ENCODE peak calls at places on chromosomes 12 and 14, in six cellular contexts. One of them, this sample, is unnamed.

GRCh38 chr12:113762155-113762848 is 203.8 kb downstream of the RBM19 start:
- DNase-seq in activated CD8-positive, alpha-beta memory T cell treated with anti-CD3 and anti-CD28 coated beads, Interleukin-2, amount 10 ng/mL, durations not matched to agents 7 days and 5 days: no peak
- DNase-seq in iPS-NIHi11: no peak
- DNase-seq in retinal pigment epithelial cell: no peak
- DNase-seq in body of pancreas: no peak
- DNase-seq in BJ: no peak
- DNase-seq in this sample: no peak

GRCh38 chr12:4432878-4433820 is 12.5 kb downstream of the FGF6 start:
- DNase-seq in iPS-NIHi11: no peak
- DNase-seq in activated CD8-positive, alpha-beta memory T cell treated with anti-CD3 and anti-CD28 coated beads, Interleukin-2, amount 10 ng/mL, durations not matched to agents 7 days and 5 days: peak
- DNase-seq in BJ: no peak
- DNase-seq in retinal pigment epithelial cell: no peak
- DNase-seq in body of pancreas: no peak
- DNase-seq in this sample: peak

GRCh38 chr12:52334185-52334584 is 13.0 kb upstream of the KRT83 start:
- DNase-seq in BJ: no peak
- DNase-seq in iPS-NIHi11: no peak
- DNase-seq in body of pancreas: no peak
- DNase-seq in retinal pigment epithelial cell: no peak
- DNase-seq in activated CD8-positive, alpha-beta memory T cell treated with anti-CD3 and anti-CD28 coated beads, Interleukin-2, amount 10 ng/mL, durations not matched to agents 7 days and 5 days: no peak
- DNase-seq in this sample: no peak

GRCh38 chr12:109760031-109760929 is 46.7 kb downstream of the FAM222A start:
- DNase-seq in activated CD8-positive, alpha-beta memory T cell treated with anti-CD3 and anti-CD28 coated beads, Interleukin-2, amount 10 ng/mL, durations not matched to agents 7 days and 5 days: no peak
- DNase-seq in iPS-NIHi11: no peak
- DNase-seq in body of pancreas: peak
- DNase-seq in retinal pigment epithelial cell: no peak
- DNase-seq in BJ: no peak
- DNase-seq in this sample: peak

GRCh38 chr14:99289394-99290189 is 17.6 kb upstream of the BCL11B start:
- DNase-seq in iPS-NIHi11: no peak
- DNase-seq in retinal pigment epithelial cell: no peak
- DNase-seq in body of pancreas: no peak
- DNase-seq in activated CD8-positive, alpha-beta memory T cell treated with anti-CD3 and anti-CD28 coated beads, Interleukin-2, amount 10 ng/mL, durations not matched to agents 7 days and 5 days: no peak
- DNase-seq in BJ: no peak
- DNase-seq in this sample: no peak

GRCh38 chr14:35368993-35369392 is 35.6 kb downstream of the NFKBIA start:
- DNase-seq in activated CD8-positive, alpha-beta memory T cell treated with anti-CD3 and anti-CD28 coated beads, Interleukin-2, amount 10 ng/mL, durations not matched to agents 7 days and 5 days: no peak
- DNase-seq in retinal pigment epithelial cell: no peak
- DNase-seq in body of pancreas: no peak
- DNase-seq in iPS-NIHi11: no peak
- DNase-seq in BJ: no peak
- DNase-seq in this sample: no peak

GRCh38 chr12:11174022-11174421 is 3.0 kb downstream of the SMIM10L1 start:
- DNase-seq in BJ: no peak
- DNase-seq in body of pancreas: no peak
- DNase-seq in iPS-NIHi11: no peak
- DNase-seq in activated CD8-positive, alpha-beta memory T cell treated with anti-CD3 and anti-CD28 coated beads, Interleukin-2, amount 10 ng/mL, durations not matched to agents 7 days and 5 days: no peak
- DNase-seq in retinal pigment epithelial cell: no peak
- DNase-seq in this sample: no peak

GRCh38 chr12:389138-390096 is at the start of gene KDM5A:
- DNase-seq in BJ: peak
- DNase-seq in body of pancreas: peak
- DNase-seq in retinal pigment epithelial cell: peak
- DNase-seq in iPS-NIHi11: peak
- DNase-seq in activated CD8-positive, alpha-beta memory T cell treated with anti-CD3 and anti-CD28 coated beads, Interleukin-2, amount 10 ng/mL, durations not matched to agents 7 days and 5 days: peak
- DNase-seq in this sample: peak

GRCh38 chr14:106776395-106776983 is 1250.1 kb downstream of the TMEM121 start:
- DNase-seq in activated CD8-positive, alpha-beta memory T cell treated with anti-CD3 and anti-CD28 coated beads, Interleukin-2, amount 10 ng/mL, durations not matched to agents 7 days and 5 days: no peak
- DNase-seq in iPS-NIHi11: no peak
- DNase-seq in body of pancreas: no peak
- DNase-seq in BJ: no peak
- DNase-seq in retinal pigment epithelial cell: no peak
- DNase-seq in this sample: no peak

GRCh38 chr14:54699087-54699530 is 132.2 kb downstream of the SAMD4A start:
- DNase-seq in iPS-NIHi11: peak
- DNase-seq in BJ: no peak
- DNase-seq in body of pancreas: no peak
- DNase-seq in activated CD8-positive, alpha-beta memory T cell treated with anti-CD3 and anti-CD28 coated beads, Interleukin-2, amount 10 ng/mL, durations not matched to agents 7 days and 5 days: no peak
- DNase-seq in retinal pigment epithelial cell: peak
- DNase-seq in this sample: peak

GRCh38 chr12:107704056-107704455 is 18.5 kb downstream of the PWP1 start:
- DNase-seq in BJ: no peak
- DNase-seq in activated CD8-positive, alpha-beta memory T cell treated with anti-CD3 and anti-CD28 coated beads, Interleukin-2, amount 10 ng/mL, durations not matched to agents 7 days and 5 days: no peak
- DNase-seq in body of pancreas: no peak
- DNase-seq in retinal pigment epithelial cell: no peak
- DNase-seq in iPS-NIHi11: no peak
- DNase-seq in this sample: no peak

GRCh38 chr12:96368233-96368632 is 32.0 kb downstream of the CDK17 start:
- DNase-seq in activated CD8-positive, alpha-beta memory T cell treated with anti-CD3 and anti-CD28 coated beads, Interleukin-2, amount 10 ng/mL, durations not matched to agents 7 days and 5 days: no peak
- DNase-seq in retinal pigment epithelial cell: no peak
- DNase-seq in BJ: no peak
- DNase-seq in body of pancreas: no peak
- DNase-seq in iPS-NIHi11: no peak
- DNase-seq in this sample: no peak

GRCh38 chr12:61220337-61220736 is 1039.9 kb upstream of the USP15 start:
- DNase-seq in iPS-NIHi11: no peak
- DNase-seq in body of pancreas: no peak
- DNase-seq in retinal pigment epithelial cell: no peak
- DNase-seq in BJ: no peak
- DNase-seq in activated CD8-positive, alpha-beta memory T cell treated with anti-CD3 and anti-CD28 coated beads, Interleukin-2, amount 10 ng/mL, durations not matched to agents 7 days and 5 days: no peak
- DNase-seq in this sample: no peak

GRCh38 chr12:25394025-25394424 is 143.3 kb upstream of the KRAS start:
- DNase-seq in BJ: no peak
- DNase-seq in retinal pigment epithelial cell: no peak
- DNase-seq in activated CD8-positive, alpha-beta memory T cell treated with anti-CD3 and anti-CD28 coated beads, Interleukin-2, amount 10 ng/mL, durations not matched to agents 7 days and 5 days: no peak
- DNase-seq in iPS-NIHi11: no peak
- DNase-seq in body of pancreas: no peak
- DNase-seq in this sample: no peak

GRCh38 chr12:27014859-27015729 is 910 bp upstream of the TM7SF3 start:
- DNase-seq in BJ: no peak
- DNase-seq in activated CD8-positive, alpha-beta memory T cell treated with anti-CD3 and anti-CD28 coated beads, Interleukin-2, amount 10 ng/mL, durations not matched to agents 7 days and 5 days: no peak
- DNase-seq in retinal pigment epithelial cell: no peak
- DNase-seq in iPS-NIHi11: no peak
- DNase-seq in body of pancreas: no peak
- DNase-seq in this sample: no peak

GRCh38 chr14:98138666-98139065 is 1133.3 kb downstream of the BCL11B start:
- DNase-seq in retinal pigment epithelial cell: no peak
- DNase-seq in activated CD8-positive, alpha-beta memory T cell treated with anti-CD3 and anti-CD28 coated beads, Interleukin-2, amount 10 ng/mL, durations not matched to agents 7 days and 5 days: peak
- DNase-seq in body of pancreas: peak
- DNase-seq in BJ: no peak
- DNase-seq in iPS-NIHi11: peak
- DNase-seq in this sample: peak

GRCh38 chr14:89748004-89748403 is 206.5 kb downstream of the EFCAB11 start:
- DNase-seq in body of pancreas: no peak
- DNase-seq in retinal pigment epithelial cell: no peak
- DNase-seq in iPS-NIHi11: no peak
- DNase-seq in BJ: no peak
- DNase-seq in activated CD8-positive, alpha-beta memory T cell treated with anti-CD3 and anti-CD28 coated beads, Interleukin-2, amount 10 ng/mL, durations not matched to agents 7 days and 5 days: no peak
- DNase-seq in this sample: no peak

GRCh38 chr14:78232666-78233065 is 62.5 kb downstream of the NRXN3 start:
- DNase-seq in iPS-NIHi11: no peak
- DNase-seq in activated CD8-positive, alpha-beta memory T cell treated with anti-CD3 and anti-CD28 coated beads, Interleukin-2, amount 10 ng/mL, durations not matched to agents 7 days and 5 days: no peak
- DNase-seq in body of pancreas: no peak
- DNase-seq in BJ: no peak
- DNase-seq in retinal pigment epithelial cell: no peak
- DNase-seq in this sample: no peak

GRCh38 chr12:70190252-70191010 is 52.8 kb upstream of the CNOT2 start:
- DNase-seq in iPS-NIHi11: no peak
- DNase-seq in retinal pigment epithelial cell: no peak
- DNase-seq in body of pancreas: no peak
- DNase-seq in BJ: no peak
- DNase-seq in activated CD8-positive, alpha-beta memory T cell treated with anti-CD3 and anti-CD28 coated beads, Interleukin-2, amount 10 ng/mL, durations not matched to agents 7 days and 5 days: no peak
- DNase-seq in this sample: no peak

GRCh38 chr14:105876158-105876557 is 349.8 kb downstream of the TMEM121 start:
- DNase-seq in iPS-NIHi11: no peak
- DNase-seq in BJ: no peak
- DNase-seq in body of pancreas: no peak
- DNase-seq in activated CD8-positive, alpha-beta memory T cell treated with anti-CD3 and anti-CD28 coated beads, Interleukin-2, amount 10 ng/mL, durations not matched to agents 7 days and 5 days: no peak
- DNase-seq in retinal pigment epithelial cell: no peak
- DNase-seq in this sample: no peak

GRCh38 chr12:2390850-2391390 is 338.1 kb downstream of the CACNA1C start:
- DNase-seq in retinal pigment epithelial cell: no peak
- DNase-seq in body of pancreas: no peak
- DNase-seq in iPS-NIHi11: no peak
- DNase-seq in activated CD8-positive, alpha-beta memory T cell treated with anti-CD3 and anti-CD28 coated beads, Interleukin-2, amount 10 ng/mL, durations not matched to agents 7 days and 5 days: no peak
- DNase-seq in BJ: no peak
- DNase-seq in this sample: peak

GRCh38 chr12:59088673-59089072 is 168.4 kb upstream of the LRIG3 start:
- DNase-seq in body of pancreas: no peak
- DNase-seq in retinal pigment epithelial cell: no peak
- DNase-seq in activated CD8-positive, alpha-beta memory T cell treated with anti-CD3 and anti-CD28 coated beads, Interleukin-2, amount 10 ng/mL, durations not matched to agents 7 days and 5 days: no peak
- DNase-seq in BJ: no peak
- DNase-seq in iPS-NIHi11: no peak
- DNase-seq in this sample: no peak

GRCh38 chr12:6768385-6769002 is 2.3 kb downstream of the PTMS start:
- DNase-seq in iPS-NIHi11: no peak
- DNase-seq in body of pancreas: no peak
- DNase-seq in BJ: no peak
- DNase-seq in activated CD8-positive, alpha-beta memory T cell treated with anti-CD3 and anti-CD28 coated beads, Interleukin-2, amount 10 ng/mL, durations not matched to agents 7 days and 5 days: no peak
- DNase-seq in retinal pigment epithelial cell: no peak
- DNase-seq in this sample: no peak

GRCh38 chr14:94646481-94646880 is 34.3 kb downstream of the SERPINA3 start:
- DNase-seq in iPS-NIHi11: no peak
- DNase-seq in BJ: no peak
- DNase-seq in activated CD8-positive, alpha-beta memory T cell treated with anti-CD3 and anti-CD28 coated beads, Interleukin-2, amount 10 ng/mL, durations not matched to agents 7 days and 5 days: no peak
- DNase-seq in body of pancreas: no peak
- DNase-seq in retinal pigment epithelial cell: no peak
- DNase-seq in this sample: no peak

GRCh38 chr12:52186135-52186840 is 5.5 kb downstream of the KRT80 start:
- DNase-seq in body of pancreas: no peak
- DNase-seq in retinal pigment epithelial cell: no peak
- DNase-seq in BJ: no peak
- DNase-seq in iPS-NIHi11: no peak
- DNase-seq in activated CD8-positive, alpha-beta memory T cell treated with anti-CD3 and anti-CD28 coated beads, Interleukin-2, amount 10 ng/mL, durations not matched to agents 7 days and 5 days: no peak
- DNase-seq in this sample: peak

GRCh38 chr12:21892341-21892740 is 48.9 kb downstream of the ABCC9 start:
- DNase-seq in iPS-NIHi11: no peak
- DNase-seq in body of pancreas: no peak
- DNase-seq in BJ: no peak
- DNase-seq in retinal pigment epithelial cell: no peak
- DNase-seq in activated CD8-positive, alpha-beta memory T cell treated with anti-CD3 and anti-CD28 coated beads, Interleukin-2, amount 10 ng/mL, durations not matched to agents 7 days and 5 days: no peak
- DNase-seq in this sample: no peak

GRCh38 chr14:26595922-26596721 is 1.7 kb downstream of the NOVA1 start:
- DNase-seq in iPS-NIHi11: no peak
- DNase-seq in activated CD8-positive, alpha-beta memory T cell treated with anti-CD3 and anti-CD28 coated beads, Interleukin-2, amount 10 ng/mL, durations not matched to agents 7 days and 5 days: no peak
- DNase-seq in BJ: no peak
- DNase-seq in retinal pigment epithelial cell: peak
- DNase-seq in body of pancreas: no peak
- DNase-seq in this sample: no peak

GRCh38 chr12:131830335-131831020 is 2.3 kb downstream of the MMP17 start:
- DNase-seq in BJ: no peak
- DNase-seq in retinal pigment epithelial cell: no peak
- DNase-seq in body of pancreas: peak
- DNase-seq in iPS-NIHi11: peak
- DNase-seq in activated CD8-positive, alpha-beta memory T cell treated with anti-CD3 and anti-CD28 coated beads, Interleukin-2, amount 10 ng/mL, durations not matched to agents 7 days and 5 days: no peak
- DNase-seq in this sample: peak

GRCh38 chr12:79439179-79439825 is 251.5 kb downstream of the PAWR start:
- DNase-seq in retinal pigment epithelial cell: no peak
- DNase-seq in BJ: no peak
- DNase-seq in activated CD8-positive, alpha-beta memory T cell treated with anti-CD3 and anti-CD28 coated beads, Interleukin-2, amount 10 ng/mL, durations not matched to agents 7 days and 5 days: no peak
- DNase-seq in iPS-NIHi11: no peak
- DNase-seq in body of pancreas: no peak
- DNase-seq in this sample: no peak

GRCh38 chr14:106318700-106319099 is 792.3 kb downstream of the TMEM121 start:
- DNase-seq in body of pancreas: no peak
- DNase-seq in retinal pigment epithelial cell: no peak
- DNase-seq in BJ: no peak
- DNase-seq in iPS-NIHi11: no peak
- DNase-seq in activated CD8-positive, alpha-beta memory T cell treated with anti-CD3 and anti-CD28 coated beads, Interleukin-2, amount 10 ng/mL, durations not matched to agents 7 days and 5 days: peak
- DNase-seq in this sample: no peak

This sample was measured in H9.